ENCODE peak calls at places on chromosomes 5 and 9, in eight cellular contexts. D is A549, H is body of pancreas, P is K562, F is uterus, Y is lower leg skin, U is heart left ventricle, T is stomach. I is an unnamed sample.

GRCh38 chr5:38433160-38433861 is 123.1 kb downstream of the LIFR start:
- DNase-seq in D (no peak), H (no peak), P (no peak), F (peak; percentile 40), Y (peak; percentile 77), U (peak; percentile 75), T (no peak), I (no peak)

GRCh38 chr5:114393159-114393558 is 31.3 kb downstream of the KCNN2 start:
- DNase-seq in D (no peak), H (no peak), P (no peak), F (no peak), Y (no peak), U (no peak), T (no peak), I (no peak)

GRCh38 chr9:98158071-98158791 is 34.2 kb downstream of the CORO2A start:
- DNase-seq in D (peak; percentile 71), H (peak; percentile 45), P (no peak), F (no peak), Y (no peak), U (no peak), T (peak; percentile 83), I (peak; percentile 16)

GRCh38 chr9:125241863-125242739 is 958 bp upstream of the HSPA5 start:
- DNase-seq in D (peak; percentile 58), H (peak; percentile 49), P (no peak), F (no peak), Y (peak; percentile 89), U (peak; percentile 31), T (peak; percentile 27), I (no peak)

GRCh38 chr5:43045236-43045635 is 5.1 kb upstream of the ANXA2R start:
- DNase-seq in D (no peak), H (no peak), P (no peak), F (no peak), Y (no peak), U (no peak), T (no peak), I (no peak)

GRCh38 chr9:2066312-2067273 is 51.4 kb downstream of the SMARCA2 start:
- DNase-seq in D (peak; percentile 24), H (no peak), P (no peak), F (no peak), Y (no peak), U (no peak), T (no peak), I (peak; percentile 3)

GRCh38 chr5:109866051-109866450 is 176.3 kb downstream of the MAN2A1 start:
- DNase-seq in D (no peak), H (no peak), P (no peak), F (no peak), Y (no peak), U (no peak), T (no peak), I (no peak)

GRCh38 chr5:3601060-3601710 is 5.6 kb downstream of the IRX1 start:
- DNase-seq in D (no peak), H (no peak), P (no peak), F (no peak), Y (peak; percentile 71), U (no peak), T (no peak), I (no peak)

GRCh38 chr9:137089232-137089947 is 2.6 kb downstream of the MAN1B1 start:
- DNase-seq in D (no peak), H (no peak), P (no peak), F (no peak), Y (no peak), U (no peak), T (no peak), I (no peak)

GRCh38 chr9:100774326-100774725 is 196.4 kb downstream of the CAVIN4 start:
- DNase-seq in D (no peak), H (no peak), P (no peak), F (no peak), Y (no peak), U (no peak), T (no peak), I (no peak)

GRCh38 chr9:127828262-127829031 is 25.8 kb downstream of the FPGS start:
- DNase-seq in D (peak; percentile 62), H (peak; percentile 76), P (peak; percentile 95), F (peak; percentile 92), Y (peak; percentile 96), U (peak; percentile 92), T (peak; percentile 80), I (peak; percentile 67)

GRCh38 chr5:106853266-106853665 is 817.5 kb downstream of the EFNA5 start:
- DNase-seq in D (no peak), H (no peak), P (no peak), F (no peak), Y (no peak), U (no peak), T (no peak), I (no peak)

GRCh38 chr5:68432682-68433081 is 217.1 kb downstream of the PIK3R1 start:
- DNase-seq in D (no peak), H (no peak), P (no peak), F (no peak), Y (no peak), U (no peak), T (no peak), I (no peak)

GRCh38 chr5:65913519-65913918 is 12.9 kb upstream of the ERBIN start:
- DNase-seq in D (no peak), H (no peak), P (no peak), F (no peak), Y (no peak), U (no peak), T (no peak), I (no peak)

GRCh38 chr9:92512622-92513021 is 23.2 kb downstream of the ECM2 start:
- DNase-seq in D (no peak), H (no peak), P (no peak), F (no peak), Y (no peak), U (no peak), T (no peak), I (no peak)

GRCh38 chr9:35294066-35294465 is 132.3 kb downstream of the UNC13B start:
- DNase-seq in D (no peak), H (no peak), P (no peak), F (no peak), Y (no peak), U (no peak), T (no peak), I (peak; percentile 11)

GRCh38 chr5:133969654-133970324 is 1.4 kb upstream of the C5orf15 start:
- DNase-seq in D (peak; percentile 87), H (no peak), P (no peak), F (no peak), Y (no peak), U (no peak), T (no peak), I (no peak)

GRCh38 chr5:163467682-163468081 is 7.2 kb downstream of the HMMR start:
- DNase-seq in D (no peak), H (no peak), P (no peak), F (no peak), Y (no peak), U (no peak), T (no peak), I (no peak)

GRCh38 chr9:135901036-135901758 is 6.1 kb downstream of the CAMSAP1 start:
- DNase-seq in D (no peak), H (no peak), P (no peak), F (no peak), Y (peak; percentile 68), U (no peak), T (no peak), I (no peak)

GRCh38 chr5:213803-214395 is 4.1 kb downstream of the CCDC127 start:
- DNase-seq in D (no peak), H (no peak), P (no peak), F (no peak), Y (no peak), U (no peak), T (no peak), I (no peak)
- TF ChIP-seq POLR2A in D (no peak), H (no peak), P (no peak), F (no peak), Y (no peak), U (no peak), T (no peak), I (no peak)

GRCh38 chr5:122701640-122702523 is 73.0 kb upstream of the SNX2 start:
- DNase-seq in D (no peak), H (no peak), P (no peak), F (no peak), Y (no peak), U (no peak), T (no peak), I (peak; percentile 25)
- TF ChIP-seq POLR2A in D (no peak), H (no peak), P (no peak), F (no peak), Y (no peak), U (no peak), T (no peak), I (no peak)

GRCh38 chr9:70580593-70581195 is 166.2 kb upstream of the KLF9 start:
- DNase-seq in D (no peak), H (no peak), P (no peak), F (no peak), Y (no peak), U (no peak), T (no peak), I (no peak)
- TF ChIP-seq POLR2A in D (no peak), H (no peak), P (no peak), F (no peak), Y (no peak), U (no peak), T (no peak), I (no peak)

GRCh38 chr5:73120222-73121108 is at the start of gene TMEM171:
- DNase-seq in D (peak; percentile 36), H (peak; percentile 51), P (no peak), F (peak; percentile 15), Y (no peak), U (no peak), T (peak; percentile 82), I (peak; percentile 36)
- TF ChIP-seq POLR2A in D (peak; percentile 60), H (no peak), P (no peak), F (no peak), Y (no peak), U (no peak), T (peak; percentile 22), I (no peak)

GRCh38 chr5:10289353-10289752 is 18.3 kb downstream of the CMBL start:
- DNase-seq in D (no peak), H (peak; percentile 62), P (no peak), F (no peak), Y (no peak), U (peak; percentile 34), T (peak; percentile 67), I (peak; percentile 29)

GRCh38 chr5:10288600-10289213 is 19.0 kb downstream of the CMBL start:
- DNase-seq in D (no peak), H (peak; percentile 94), P (no peak), F (no peak), Y (peak; percentile 92), U (peak; percentile 43), T (peak; percentile 96), I (no peak)

GRCh38 chr5:10291736-10292135 is 16.0 kb downstream of the CMBL start:
- DNase-seq in D (no peak), H (no peak), P (no peak), F (no peak), Y (no peak), U (no peak), T (no peak), I (no peak)

GRCh38 chr5:10286552-10287227 is 21.0 kb downstream of the CMBL start:
- DNase-seq in D (no peak), H (peak; percentile 11), P (peak; percentile 25), F (peak; percentile 46), Y (no peak), U (no peak), T (no peak), I (peak; percentile 72)

GRCh38 chr5:10289991-10290390 is 17.7 kb downstream of the CMBL start:
- DNase-seq in D (no peak), H (no peak), P (no peak), F (no peak), Y (no peak), U (no peak), T (no peak), I (no peak)
- TF ChIP-seq POLR2A in D (no peak), H (no peak), P (no peak), F (no peak), Y (no peak), U (no peak), T (no peak), I (no peak)

GRCh38 chr5:104840284-104840683 is 1277.7 kb upstream of the NUDT12 start:
- DNase-seq in D (no peak), H (no peak), P (no peak), F (no peak), Y (no peak), U (no peak), T (no peak), I (no peak)
- TF ChIP-seq POLR2A in D (no peak), H (no peak), P (no peak), F (no peak), Y (no peak), U (no peak), T (no peak), I (no peak)